ENCODE peak calls at places on chromosomes 13 and 19, in four cellular contexts. Y, X, S and B are unnamed samples.

GRCh38 chr19:12993562-12993961 is 1.7 kb upstream of the NFIX start:
- DNase-seq in Y (no peak), X (no peak), S (no peak), B (no peak)

GRCh38 chr19:46413262-46414031 is at the start of gene CCDC8:
- DNase-seq in S (peak), X (no peak), Y (peak), B (peak)

GRCh38 chr19:13056052-13056660 is 46.5 kb downstream of the LYL1 start:
- DNase-seq in Y (peak), S (no peak), X (no peak), B (no peak)

GRCh38 chr13:30908416-30908980 is 2.4 kb downstream of the MEDAG start:
- DNase-seq in X (no peak), Y (peak), S (no peak), B (no peak)

GRCh38 chr19:58516964-58517833 is 2.4 kb downstream of the ZBTB45 start:
- DNase-seq in Y (no peak), X (no peak), S (no peak), B (no peak)

GRCh38 chr19:12837225-12837624 is 1.1 kb upstream of the MAST1 start:
- DNase-seq in Y (no peak), X (no peak), S (no peak), B (no peak)

GRCh38 chr19:33773704-33774624 is 22.7 kb upstream of the KCTD15 start:
- DNase-seq in X (no peak), S (no peak), Y (no peak), B (no peak)

GRCh38 chr19:28553005-28553404 is 659.9 kb downstream of the UQCRFS1 start:
- DNase-seq in X (no peak), S (no peak), Y (peak), B (no peak)

GRCh38 chr19:56476671-56477428 is at the start of gene ZNF667:
- DNase-seq in Y (peak), S (no peak), X (peak), B (no peak)

GRCh38 chr13:74036373-74036772 is 97.8 kb downstream of the KLF12 start:
- DNase-seq in S (no peak), Y (no peak), X (no peak), B (peak)

GRCh38 chr19:29519931-29520330 is 5.9 kb upstream of the VSTM2B start:
- DNase-seq in X (no peak), S (no peak), Y (no peak), B (no peak)

GRCh38 chr19:45251452-45252354 is 632 bp downstream of the MARK4 start:
- DNase-seq in S (no peak), Y (no peak), X (peak), B (no peak)

GRCh38 chr19:39037194-39037593 is 4.8 kb upstream of the FBXO27 start:
- DNase-seq in Y (no peak), S (no peak), X (no peak), B (no peak)

GRCh38 chr19:45421953-45422498 is 1.7 kb downstream of the ERCC1 start:
- DNase-seq in X (no peak), Y (no peak), S (no peak), B (no peak)

GRCh38 chr13:114001331-114002008 is 27.6 kb upstream of the C13orf46 start:
- DNase-seq in X (no peak), Y (no peak), S (no peak), B (no peak)

GRCh38 chr19:31338069-31338767 is 11.0 kb downstream of the TSHZ3 start:
- DNase-seq in S (no peak), Y (peak), X (no peak), B (no peak)

GRCh38 chr13:74922963-74923362 is 559.0 kb downstream of the TBC1D4 start:
- DNase-seq in Y (no peak), X (no peak), S (no peak), B (no peak)

DNA sequence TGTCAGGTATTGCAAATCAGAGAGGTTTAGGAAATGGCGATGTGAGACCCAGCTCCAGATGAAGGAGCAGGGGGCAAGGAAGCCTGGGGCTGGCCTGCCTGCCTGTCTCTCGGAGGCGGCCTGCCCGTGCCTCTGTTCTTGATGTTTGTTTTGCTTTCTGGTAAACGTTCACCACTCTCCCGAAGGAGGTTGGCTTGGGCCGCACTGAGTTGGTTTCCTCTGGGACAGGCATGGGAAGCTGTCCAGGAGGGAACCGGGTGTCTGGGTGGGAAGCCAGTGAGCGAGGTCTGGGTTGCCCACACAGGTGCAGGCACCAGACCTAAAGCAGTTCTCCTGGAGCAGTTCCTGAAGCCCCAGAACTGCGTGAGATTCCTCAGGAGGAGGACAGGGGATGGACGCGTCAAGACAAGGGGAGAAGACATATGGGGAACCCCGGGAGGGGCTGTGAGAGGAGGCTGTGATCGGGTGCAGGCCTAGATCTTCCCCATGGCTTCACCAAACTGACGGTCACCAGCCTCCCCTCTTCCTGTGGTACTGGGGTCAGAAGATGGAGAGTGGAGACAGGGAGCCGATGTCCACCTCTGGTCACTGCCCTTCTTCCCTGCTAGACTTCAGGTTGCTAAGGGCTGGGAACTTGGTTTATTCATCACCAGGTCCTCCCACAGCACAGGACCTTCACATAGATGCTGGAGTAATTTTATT is 15.2 kb downstream of the COL4A2 start:
- DNase-seq in Y (no peak), S (no peak), X (no peak), B (no peak)
- H3K27ac ChIP-seq in Y (peak), S (peak), X (no peak), B (no peak)

GRCh38 chr19:7266832-7267231 is 27.4 kb downstream of the INSR start:
- DNase-seq in Y (no peak), S (no peak), X (no peak), B (no peak)

GRCh38 chr19:7264858-7265257 is 29.4 kb downstream of the INSR start:
- DNase-seq in Y (no peak), S (no peak), X (no peak), B (no peak)

GRCh38 chr19:7267792-7268736 is 26.1 kb downstream of the INSR start:
- DNase-seq in S (no peak), X (no peak), Y (no peak), B (no peak)

GRCh38 chr19:7263521-7263920 is 30.7 kb downstream of the INSR start:
- DNase-seq in Y (no peak), X (no peak), S (no peak), B (no peak)

DNA sequence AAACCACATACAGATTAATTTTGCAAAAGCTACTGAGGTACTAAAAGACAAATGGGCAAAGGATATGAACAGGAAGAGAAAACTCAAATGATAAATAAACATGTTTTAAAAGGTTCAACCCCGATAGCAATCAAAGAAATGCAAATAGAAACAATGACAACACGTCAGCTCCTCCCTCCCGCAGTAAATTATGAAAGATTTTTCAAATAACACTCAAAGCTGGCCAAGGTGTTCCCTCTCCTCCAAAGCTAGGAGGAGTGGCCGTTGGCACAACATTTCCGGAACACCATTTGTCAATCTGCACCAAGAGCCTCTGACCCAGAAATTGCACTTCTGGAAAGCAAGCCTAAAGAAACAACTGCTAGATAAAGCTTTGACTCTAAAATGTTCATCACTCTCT is 28.3 kb downstream of the INSR start:
- DNase-seq in S (no peak), X (no peak), Y (no peak), B (no peak)
- H3K4me3 ChIP-seq in S (no peak), X (no peak), Y (no peak), B (no peak)

GRCh38 chr13:97332725-97333124 is 101.2 kb upstream of the RAP2A start:
- DNase-seq in X (no peak), S (no peak), Y (no peak), B (no peak)
- H3K27ac ChIP-seq in X (no peak), S (no peak), Y (no peak), B (no peak)

DNA sequence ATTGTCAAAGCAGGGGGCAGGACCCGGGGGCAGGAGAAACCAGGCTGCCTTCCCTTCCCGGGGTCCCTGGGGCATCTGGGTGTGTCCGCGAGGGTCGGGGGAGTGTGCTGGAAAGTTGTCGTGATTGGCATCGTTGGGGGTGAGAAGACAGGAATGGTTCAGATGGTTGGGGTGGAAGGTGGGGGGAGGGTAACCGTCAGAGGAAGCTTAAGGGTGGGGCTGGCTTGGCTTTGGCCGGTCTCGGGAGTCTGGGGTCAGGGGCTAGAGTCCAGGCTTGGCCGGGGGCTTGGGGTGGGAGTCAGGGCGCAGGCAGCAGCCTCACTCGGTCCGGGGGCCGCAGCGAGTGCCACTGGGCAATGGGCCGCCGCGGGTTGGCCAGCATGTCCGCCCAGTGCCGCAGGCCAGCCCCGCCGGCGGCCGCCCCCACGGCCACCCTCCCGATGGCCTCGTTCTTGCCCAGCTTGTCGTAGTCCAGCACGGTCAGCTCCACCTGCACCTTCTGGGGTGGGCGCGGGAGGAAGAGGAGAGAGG is 6.8 kb upstream of the DNAAF3 start:
- DNase-seq in X (no peak), Y (no peak), S (no peak), B (no peak)
- H3K4me3 ChIP-seq in X (no peak), Y (peak), S (peak), B (peak)

GRCh38 chr19:7010722-7011593 is 10.3 kb downstream of the MBD3L2B start:
- DNase-seq in Y (no peak), S (no peak), X (no peak), B (no peak)
- H3K27ac ChIP-seq in Y (no peak), S (no peak), X (no peak), B (no peak)

GRCh38 chr19:6531163-6531955 is 533 bp downstream of the TNFSF9 start:
- DNase-seq in Y (no peak), S (no peak), X (no peak), B (no peak)

GRCh38 chr19:6533746-6534418 is 3.1 kb downstream of the TNFSF9 start:
- DNase-seq in X (no peak), Y (no peak), S (no peak), B (no peak)

GRCh38 chr19:6531956-6532243 is 1.1 kb downstream of the TNFSF9 start:
- DNase-seq in Y (no peak), X (no peak), S (no peak), B (no peak)

GRCh38 chr19:6533000-6533328 is 2.1 kb downstream of the TNFSF9 start:
- DNase-seq in Y (no peak), X (no peak), S (no peak), B (no peak)

DNA sequence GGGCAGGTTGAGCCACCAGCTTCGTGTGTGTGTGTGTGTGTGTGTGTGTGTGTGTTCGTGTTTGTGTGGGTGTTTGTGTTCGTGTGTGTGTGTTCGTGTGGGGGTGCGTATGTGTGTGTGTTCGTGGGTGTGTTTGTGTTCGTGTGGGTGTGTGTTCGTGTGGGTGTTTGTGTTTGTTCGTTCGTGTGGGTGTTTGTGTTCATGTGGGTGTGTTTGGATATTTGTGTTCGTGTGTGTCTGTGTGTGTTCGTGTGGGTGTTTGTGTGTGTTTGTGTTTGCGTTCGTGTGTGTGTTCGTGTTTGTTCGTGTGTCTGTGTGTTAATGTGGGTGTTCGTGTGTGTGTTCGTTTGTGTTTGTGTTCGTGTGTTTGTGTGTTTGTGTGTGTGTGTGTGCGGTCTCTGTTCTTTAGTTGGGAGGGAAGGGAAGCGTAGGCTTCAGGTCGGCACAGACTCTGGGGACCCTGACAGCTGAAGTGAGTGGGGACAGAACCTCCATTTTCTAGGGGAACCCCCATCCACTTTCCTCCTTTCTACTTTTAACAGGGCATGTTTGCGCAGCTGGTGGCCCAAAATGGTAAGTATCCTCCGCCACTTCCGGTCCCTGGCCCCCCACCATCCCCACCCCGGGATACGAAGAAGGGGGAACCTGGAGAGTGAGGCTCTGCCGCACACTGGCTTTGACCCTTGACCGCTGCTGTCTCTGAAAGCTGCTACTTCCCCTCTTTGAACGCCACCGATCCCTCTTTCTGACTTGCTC is 1.6 kb downstream of the TNFSF9 start:
- DNase-seq in Y (no peak), S (no peak), X (no peak), B (no peak)
- H3K4me3 ChIP-seq in Y (no peak), S (no peak), X (peak), B (peak)